ENCODE peak calls at places on chromosomes 2 and 18, in six cellular contexts. O is heart left ventricle, N is fibroblast of pulmonary artery, Z is adrenal gland, J is spleen, C is SK-N-SH. Y is an unnamed sample.

GRCh38 chr2:179338681-179339080 is 74.0 kb upstream of the SESTD1 start:
- DNase-seq in O (no peak), N (peak), Z (no peak), J (no peak), C (no peak), Y (peak)

GRCh38 chr2:14902953-14903352 is 270.4 kb downstream of the LRATD1 start:
- DNase-seq in O (no peak), N (no peak), Z (no peak), J (no peak), C (no peak), Y (no peak)

GRCh38 chr2:241507430-241508239 is 749 bp downstream of the STK25 start:
- DNase-seq in O (no peak), N (peak), Z (peak), J (peak), C (peak), Y (peak)

GRCh38 chr2:105166671-105167070 is 74.9 kb upstream of the GPR45 start:
- DNase-seq in O (no peak), N (no peak), Z (no peak), J (no peak), C (no peak), Y (no peak)

GRCh38 chr2:210195066-210195852 is 24.1 kb upstream of the KANSL1L start:
- DNase-seq in O (no peak), N (peak), Z (peak), J (no peak), C (peak), Y (peak)

GRCh38 chr2:63614983-63615945 is 26.5 kb downstream of the MDH1 start:
- DNase-seq in O (no peak), N (peak), Z (no peak), J (no peak), C (no peak), Y (peak)

GRCh38 chr18:25464211-25464610 is 112.2 kb upstream of the ZNF521 start:
- DNase-seq in O (no peak), N (peak), Z (no peak), J (no peak), C (no peak), Y (no peak)

GRCh38 chr2:63665806-63666205 is 77.0 kb downstream of the MDH1 start:
- DNase-seq in O (no peak), N (peak), Z (no peak), J (no peak), C (no peak), Y (no peak)

GRCh38 chr2:31903109-31903780 is 107.6 kb downstream of the MEMO1 start:
- DNase-seq in O (no peak), N (no peak), Z (no peak), J (no peak), C (peak), Y (no peak)

GRCh38 chr2:15853903-15854302 is 86.4 kb upstream of the MYCN start:
- DNase-seq in O (no peak), N (no peak), Z (no peak), J (no peak), C (no peak), Y (no peak)

GRCh38 chr2:1759611-1759930 is 15.3 kb upstream of the PXDN start:
- DNase-seq in O (no peak), N (no peak), Z (no peak), J (no peak), C (no peak), Y (no peak)

GRCh38 chr2:160269365-160269764 is 69.3 kb upstream of the ITGB6 start:
- DNase-seq in O (no peak), N (no peak), Z (peak), J (no peak), C (no peak), Y (no peak)
- H3K4me3 ChIP-seq in O (peak), N (peak), Z (peak), J (peak), C (no peak), Y (peak)

GRCh38 chr18:45342653-45343052 is 272.6 kb upstream of the SLC14A2 start:
- DNase-seq in O (no peak), N (no peak), Z (no peak), J (no peak), C (no peak), Y (no peak)

GRCh38 chr18:45341454-45341853 is 273.8 kb upstream of the SLC14A2 start:
- DNase-seq in O (no peak), N (no peak), Z (no peak), J (no peak), C (no peak), Y (no peak)

GRCh38 chr18:45342166-45342565 is 273.1 kb upstream of the SLC14A2 start:
- DNase-seq in O (no peak), N (no peak), Z (no peak), J (no peak), C (no peak), Y (no peak)

GRCh38 chr18:45339819-45340550 is 275.3 kb upstream of the SLC14A2 start:
- DNase-seq in O (no peak), N (no peak), Z (no peak), J (no peak), C (no peak), Y (peak)

GRCh38 chr18:45340884-45341283 is 274.4 kb upstream of the SLC14A2 start:
- DNase-seq in O (no peak), N (no peak), Z (no peak), J (no peak), C (no peak), Y (peak)
- TF ChIP-seq CTCF in O (no peak), N (no peak), Z (no peak), J (no peak), C (no peak), Y (no peak)

DNA sequence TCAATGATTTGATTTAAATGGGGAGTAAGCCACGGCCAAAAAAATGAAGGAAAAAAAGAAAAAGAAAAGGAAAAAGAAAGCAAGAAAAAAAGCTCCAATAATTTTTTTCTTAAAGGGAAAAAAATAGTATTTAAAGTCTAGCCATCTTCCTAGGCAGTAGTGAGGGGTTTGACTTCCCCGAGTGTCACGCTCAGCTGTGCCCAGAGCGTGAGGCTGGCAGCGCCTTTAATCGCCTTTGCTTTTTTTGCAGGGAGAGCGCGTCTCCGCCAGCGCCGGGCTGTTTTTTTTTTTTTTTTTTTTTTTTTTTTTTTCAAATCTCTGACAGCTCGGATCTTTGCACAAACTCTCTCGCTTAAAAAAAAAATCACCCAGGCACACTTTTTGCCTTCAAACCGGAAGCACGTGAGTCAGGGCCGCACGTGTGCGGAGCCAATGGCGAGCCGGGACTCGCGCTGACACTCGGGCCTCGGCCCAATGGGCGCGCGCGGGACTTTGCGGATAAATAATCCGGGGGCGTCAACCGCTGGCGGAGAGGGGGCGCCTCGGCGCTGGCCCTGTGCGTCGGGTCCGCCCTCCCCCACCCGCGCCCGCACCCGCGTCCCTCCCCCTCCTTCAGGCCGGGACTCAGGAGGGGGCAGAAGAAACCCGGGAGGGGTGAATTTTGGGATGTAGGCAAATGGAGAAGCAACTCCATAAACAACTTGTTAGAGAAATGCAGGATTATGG is at the start of gene EN1:
- DNase-seq in O (no peak), N (peak), Z (no peak), J (no peak), C (peak), Y (no peak)
- H3K4me3 ChIP-seq in O (peak), N (peak), Z (peak), J (peak), C (no peak), Y (no peak)

GRCh38 chr2:53813151-53813550 is 26.3 kb downstream of the ERLEC1 start:
- DNase-seq in O (no peak), N (no peak), Z (no peak), J (no peak), C (no peak), Y (peak)
- TF ChIP-seq CTCF in O (no peak), N (no peak), Z (no peak), J (no peak), C (no peak), Y (no peak)

DNA sequence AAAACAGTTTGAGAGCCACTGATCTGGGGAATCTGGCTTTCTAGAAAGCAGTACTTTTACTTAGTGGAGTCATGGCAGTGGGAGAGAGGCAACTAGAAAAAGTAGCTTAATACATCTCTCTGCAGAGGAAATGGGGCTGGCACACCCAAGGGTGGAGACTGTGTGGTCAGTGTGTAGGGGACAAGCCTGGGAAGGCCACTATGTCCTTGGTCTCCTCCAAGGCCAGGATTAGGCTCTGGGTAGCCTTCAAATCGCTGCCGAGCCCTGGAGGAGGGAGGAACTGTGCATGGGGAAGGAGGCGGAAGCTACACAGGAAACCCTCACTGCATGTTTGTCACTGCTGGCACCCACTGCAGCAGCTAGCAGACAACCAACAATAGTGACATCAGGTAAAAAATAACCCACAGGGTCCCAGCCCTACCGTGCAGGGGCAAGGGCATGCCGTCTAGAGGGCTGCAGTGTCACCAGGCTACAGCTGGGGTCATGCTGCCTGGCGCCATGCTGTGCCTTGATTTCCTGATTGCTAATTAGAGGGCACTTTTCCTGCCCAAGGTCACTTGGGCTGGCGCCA is 34.8 kb downstream of the LBH start:
- DNase-seq in O (no peak), N (no peak), Z (peak), J (peak), C (no peak), Y (no peak)
- H3K4me3 ChIP-seq in O (no peak), N (no peak), Z (peak), J (no peak), C (no peak), Y (no peak)

DNA sequence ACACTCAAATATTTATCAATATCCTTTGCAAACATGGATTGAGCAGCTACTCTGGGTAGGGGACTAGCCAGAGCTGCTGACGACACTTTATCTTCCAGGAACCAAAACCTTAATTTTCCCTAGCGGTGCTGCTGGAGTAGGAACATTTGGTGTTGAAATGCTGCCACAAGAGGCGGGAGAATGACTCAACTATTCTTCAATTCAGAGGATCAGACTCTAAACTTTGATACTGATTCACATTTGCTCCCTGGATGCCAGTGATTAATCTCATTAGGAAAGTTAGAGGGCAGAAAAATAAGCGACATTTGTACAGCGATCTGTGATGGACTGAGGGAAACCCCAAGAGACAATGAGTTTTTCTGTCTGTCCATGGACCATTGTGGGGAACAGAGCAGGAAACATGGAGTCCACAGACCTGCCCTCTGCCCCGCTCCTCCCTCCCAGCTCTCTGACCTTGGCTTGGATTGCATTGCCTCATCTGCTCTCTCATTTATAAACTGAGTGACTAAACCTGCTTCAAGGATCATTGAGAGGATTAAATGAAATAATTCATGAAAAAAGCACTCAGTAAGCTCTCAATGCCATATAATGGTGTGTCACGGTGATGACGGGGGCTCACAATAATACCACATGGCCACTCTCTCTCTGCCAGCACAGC is 12.6 kb upstream of the EPB41L3 start:
- DNase-seq in O (peak), N (peak), Z (peak), J (no peak), C (no peak), Y (no peak)
- TF ChIP-seq CTCF in O (no peak), N (peak), Z (peak), J (no peak), C (no peak), Y (no peak)

GRCh38 chr2:24015562-24016375 is 5.9 kb downstream of the MFSD2B start:
- DNase-seq in O (no peak), N (peak), Z (no peak), J (no peak), C (peak), Y (peak)

GRCh38 chr2:24017711-24018110 is 7.8 kb downstream of the MFSD2B start:
- DNase-seq in O (no peak), N (no peak), Z (no peak), J (no peak), C (peak), Y (no peak)

GRCh38 chr2:24018241-24018640 is 8.4 kb downstream of the MFSD2B start:
- DNase-seq in O (no peak), N (no peak), Z (no peak), J (no peak), C (no peak), Y (no peak)

GRCh38 chr2:24016853-24017703 is 7.2 kb downstream of the MFSD2B start:
- DNase-seq in O (no peak), N (no peak), Z (no peak), J (no peak), C (peak), Y (no peak)

GRCh38 chr2:24016376-24016761 is 6.5 kb downstream of the MFSD2B start:
- DNase-seq in O (no peak), N (no peak), Z (no peak), J (no peak), C (peak), Y (no peak)
- H3K4me3 ChIP-seq in O (no peak), N (no peak), Z (no peak), J (no peak), C (no peak), Y (no peak)

GRCh38 chr2:127528487-127528886 is 2.2 kb upstream of the IWS1 start:
- DNase-seq in O (no peak), N (no peak), Z (no peak), J (no peak), C (no peak), Y (no peak)
- TF ChIP-seq CTCF in O (no peak), N (no peak), Z (no peak), J (no peak), C (no peak), Y (no peak)